ENCODE peak calls at places on chromosomes 6 and 20, in six cellular contexts. F is stimulated activated naive CD8-positive, alpha-beta T cell treated with anti-CD3 and anti-CD28 coated beads, Interleukin-15, Interleukin-2, amounts not matched to agents 100 U/mL and 50 U/mL, for 24 hours; K is stimulated activated CD4-positive, alpha-beta T cell treated with anti-CD3 and anti-CD28 coated beads, Interleukin-15, amount 100 ng/mL, for 1 hour; T is small intestine; Q is fibroblast of mammary gland; O is heart right ventricle. G is an unnamed sample.

GRCh38 chr6:8238772-8239683 is 136.7 kb upstream of the EEF1E1 start:
- DNase-seq in F (no peak), K (no peak), T (no peak), Q (no peak), O (no peak), G (no peak)

GRCh38 chr6:52925042-52925441 is 15.5 kb upstream of the GSTA3 start:
- DNase-seq in F (no peak), K (no peak), T (no peak), Q (no peak), O (no peak), G (no peak)

GRCh38 chr20:48407710-48408109 is 420.1 kb downstream of the PREX1 start:
- DNase-seq in F (no peak), K (no peak), T (no peak), Q (no peak), O (no peak), G (no peak)

GRCh38 chr6:68572525-68572924 is 62.6 kb upstream of the ADGRB3 start:
- DNase-seq in F (peak), K (no peak), T (peak), Q (peak), O (no peak), G (no peak)

GRCh38 chr6:106518748-106519147 is 110.5 kb downstream of the RTN4IP1 start:
- DNase-seq in F (no peak), K (no peak), T (no peak), Q (peak), O (no peak), G (no peak)

GRCh38 chr6:44041461-44042260 is 85.6 kb downstream of the MRPL14 start:
- DNase-seq in F (no peak), K (no peak), T (no peak), Q (peak), O (no peak), G (peak)

GRCh38 chr6:149560736-149561135 is 5.4 kb upstream of the GINM1 start:
- DNase-seq in F (peak), K (no peak), T (peak), Q (no peak), O (no peak), G (no peak)

GRCh38 chr20:49448917-49449316 is 33.6 kb downstream of the KCNB1 start:
- DNase-seq in F (no peak), K (no peak), T (no peak), Q (no peak), O (no peak), G (no peak)

GRCh38 chr6:37016995-37017394 is 11.5 kb downstream of the FGD2 start:
- DNase-seq in F (no peak), K (no peak), T (no peak), Q (no peak), O (no peak), G (no peak)

GRCh38 chr6:20159781-20160540 is 52.3 kb downstream of the MBOAT1 start:
- DNase-seq in F (no peak), K (no peak), T (no peak), Q (no peak), O (no peak), G (peak)

GRCh38 chr6:169883316-169883715 is 131.9 kb downstream of the ERMARD start:
- DNase-seq in F (no peak), K (no peak), T (no peak), Q (no peak), O (no peak), G (no peak)

GRCh38 chr6:69699655-69700054 is 97.2 kb downstream of the LMBRD1 start:
- DNase-seq in F (no peak), K (no peak), T (no peak), Q (no peak), O (no peak), G (no peak)

GRCh38 chr6:166032366-166033171 is 135.1 kb downstream of the TBXT start:
- DNase-seq in F (no peak), K (no peak), T (no peak), Q (peak), O (peak), G (peak)